ENCODE peak calls at places on chromosomes 2 and 18, in four cellular contexts. R is Peyer's patch; H is mesenteric fat pad; Y is stimulated activated CD8-positive, alpha-beta memory T cell treated with anti-CD3 and anti-CD28 coated beads, Interleukin-2, amount 100 ng/mL, for 48 hours. M is an unnamed sample.

GRCh38 chr2:88489181-88489580 is 36.7 kb upstream of the FOXI3 start:
- DNase-seq in R (no peak), H (no peak), Y (no peak), M (no peak)

GRCh38 chr2:18104583-18105224 is 226.2 kb downstream of the KCNS3 start:
- DNase-seq in R (no peak), Y (no peak), H (no peak), M (no peak)

GRCh38 chr2:164599954-164600589 is 21.2 kb downstream of the GRB14 start:
- DNase-seq in Y (no peak), H (no peak), R (peak; percentile 46), M (no peak)

GRCh38 chr18:49335677-49336076 is 124.8 kb downstream of the DYM start:
- DNase-seq in Y (no peak), H (no peak), R (no peak), M (no peak)

GRCh38 chr18:7919565-7919964 is 352.4 kb downstream of the PTPRM start:
- DNase-seq in Y (no peak), R (no peak), H (no peak), M (no peak)

GRCh38 chr2:107001964-107002696 is 116.2 kb upstream of the ST6GAL2 start:
- DNase-seq in Y (no peak), R (no peak), H (no peak), M (no peak)

GRCh38 chr2:215626812-215627281 is 191.0 kb upstream of the FN1 start:
- DNase-seq in H (no peak), R (no peak), Y (no peak), M (no peak)

GRCh38 chr2:98730053-98730850 is 680 bp downstream of the MGAT4A start:
- DNase-seq in H (no peak), Y (peak; percentile 26), R (peak; percentile 85), M (no peak)

GRCh38 chr2:27079233-27080139 is 1.1 kb downstream of the EMILIN1 start:
- DNase-seq in Y (no peak), R (no peak), H (no peak), M (no peak)

GRCh38 chr2:212994976-212995375 is 156.4 kb downstream of the IKZF2 start:
- DNase-seq in R (no peak), H (no peak), Y (no peak), M (no peak)

GRCh38 chr2:15560988-15561573 is at the start of gene NBAS:
- DNase-seq in Y (peak; percentile 52), H (peak; percentile 91), R (peak; percentile 94), M (no peak)

GRCh38 chr2:26414291-26414690 is 12.6 kb downstream of the DRC1 start:
- DNase-seq in H (no peak), Y (no peak), R (no peak), M (no peak)

GRCh38 chr2:70828914-70829824 is 6.4 kb downstream of the CD207 start:
- DNase-seq in Y (no peak), H (no peak), R (no peak), M (no peak)

GRCh38 chr2:233353101-233353768 is 1.1 kb upstream of the DGKD start:
- DNase-seq in R (peak; percentile 77), Y (no peak), H (peak; percentile 86), M (no peak)

GRCh38 chr2:21024198-21024597 is 19.7 kb downstream of the APOB start:
- DNase-seq in R (no peak), Y (no peak), H (no peak), M (no peak)

GRCh38 chr18:9337875-9338274 is 3.3 kb downstream of the TWSG1 start:
- DNase-seq in Y (no peak), R (no peak), H (no peak), M (no peak)

GRCh38 chr2:77270433-77270832 is 251.7 kb downstream of the LRRTM4 start:
- DNase-seq in H (no peak), R (no peak), Y (no peak), M (no peak)

GRCh38 chr2:168246483-168247340 is 683 bp downstream of the STK39 start:
- DNase-seq in Y (peak; percentile 64), H (peak; percentile 91), R (peak; percentile 87), M (no peak)

GRCh38 chr2:132752421-132753206 is 82.6 kb upstream of the LYPD1 start:
- DNase-seq in R (no peak), H (no peak), Y (no peak), M (no peak)

GRCh38 chr2:45578056-45578843 is 32.8 kb downstream of the SRBD1 start:
- DNase-seq in H (no peak), Y (no peak), R (peak; percentile 56), M (no peak)

GRCh38 chr2:164538250-164538866 is 82.9 kb downstream of the GRB14 start:
- DNase-seq in H (no peak), R (no peak), Y (no peak), M (no peak)

GRCh38 chr2:238032755-238033337 is 28.0 kb upstream of the SCLY start:
- DNase-seq in H (no peak), Y (no peak), R (no peak), M (no peak)

GRCh38 chr18:58313491-58314032 is 269.5 kb downstream of the NEDD4L start:
- DNase-seq in Y (no peak), H (no peak), R (no peak), M (no peak)

GRCh38 chr2:196390243-196391148 is 219.1 kb upstream of the STK17B start:
- DNase-seq in R (no peak), H (no peak), Y (no peak), M (no peak)

GRCh38 chr2:43226955-43227829 is 786 bp upstream of the ZFP36L2 start:
- DNase-seq in R (peak; percentile 96), H (peak; percentile 98), Y (peak; percentile 48), M (peak; percentile 66)

GRCh38 chr2:60849165-60849564 is 32.2 kb upstream of the REL start:
- DNase-seq in H (no peak), Y (no peak), R (no peak), M (no peak)

GRCh38 chr2:70596293-70596692 is 42.7 kb upstream of the TGFA start:
- DNase-seq in R (no peak), Y (no peak), H (no peak), M (no peak)

GRCh38 chr18:58241877-58242276 is 197.9 kb downstream of the NEDD4L start:
- DNase-seq in Y (no peak), H (no peak), R (no peak), M (no peak)

GRCh38 chr18:44636241-44636640 is 44.4 kb upstream of the SETBP1 start:
- DNase-seq in R (no peak), H (no peak), Y (no peak), M (no peak)

GRCh38 chr2:196277002-196277401 is 105.6 kb upstream of the STK17B start:
- DNase-seq in R (peak; percentile 67), H (no peak), Y (no peak), M (no peak)

GRCh38 chr2:134365356-134365755 is 111.5 kb downstream of the MGAT5 start:
- DNase-seq in H (no peak), R (no peak), Y (no peak), M (no peak)

GRCh38 chr2:30949435-30949834 is 142.2 kb upstream of the CAPN13 start:
- DNase-seq in R (no peak), Y (no peak), H (no peak), M (no peak)

GRCh38 chr2:234243871-234244565 is 193.5 kb downstream of the SPP2 start:
- DNase-seq in R (no peak), H (no peak), Y (no peak), M (no peak)

GRCh38 chr18:36179562-36180334 is 7.5 kb upstream of the MOCOS start:
- DNase-seq in R (peak; percentile 80), Y (no peak), H (peak; percentile 89), M (no peak)

GRCh38 chr2:204255068-204255467 is 290.2 kb upstream of the PARD3B start:
- DNase-seq in R (no peak), Y (no peak), H (no peak), M (no peak)

M was measured in cortex of kidney.